ENCODE peak calls at places on chromosomes 13 and 19, in seven cellular contexts. Q is HepG2, U is SK-N-SH, F is H1, M is K562, D is GM12891, S is GM12878. I is an unnamed sample.
A peak's percentile ranks its signal among the peaks of the same experiment; 100 is the strongest.

GRCh38 chr19:720691-721160 is 12.0 kb downstream of the PALM start:
- DNase-seq in Q (peak; percentile 41), U (peak; percentile 90), F (peak; percentile 68), M (no peak), D (no peak), S (no peak), I (no peak)

GRCh38 chr13:99063952-99064351 is 86.1 kb upstream of the DOCK9 start:
- DNase-seq in Q (no peak), U (no peak), F (no peak), M (no peak), D (no peak), S (no peak), I (no peak)

GRCh38 chr13:75864718-75865117 is 228.6 kb downstream of the LMO7 start:
- DNase-seq in Q (peak; percentile 35), U (no peak), F (no peak), M (no peak), D (no peak), S (no peak), I (no peak)

GRCh38 chr13:51682691-51683090 is 98.4 kb downstream of the WDFY2 start:
- DNase-seq in Q (no peak), U (no peak), F (no peak), M (no peak), D (no peak), S (no peak), I (no peak)

GRCh38 chr19:30091456-30091855 is 149.4 kb downstream of the URI1 start:
- DNase-seq in Q (no peak), U (no peak), F (no peak), M (no peak), D (no peak), S (no peak), I (no peak)

GRCh38 chr13:59587971-59588716 is 575.6 kb downstream of the DIAPH3 start:
- DNase-seq in Q (no peak), U (no peak), F (no peak), M (no peak), D (no peak), S (no peak), I (no peak)

GRCh38 chr19:46604781-46605355 is 3.7 kb downstream of the CALM3 start:
- DNase-seq in Q (no peak), U (peak; percentile 65), F (no peak), M (peak; percentile 14), D (no peak), S (no peak), I (no peak)

GRCh38 chr19:34241513-34242337 is 12.6 kb upstream of the GARRE1 start:
- DNase-seq in Q (peak; percentile 53), U (no peak), F (peak; percentile 83), M (no peak), D (no peak), S (no peak), I (no peak)

GRCh38 chr19:52542984-52543664 is 15.7 kb downstream of the ZNF808 start:
- DNase-seq in Q (no peak), U (no peak), F (no peak), M (no peak), D (no peak), S (peak; percentile 66), I (no peak)

GRCh38 chr19:50221087-50221486 is 17.7 kb downstream of the MYH14 start:
- DNase-seq in Q (no peak), U (no peak), F (no peak), M (no peak), D (no peak), S (no peak), I (no peak)

GRCh38 chr13:99677388-99677951 is 176.2 kb downstream of the TM9SF2 start:
- DNase-seq in Q (no peak), U (peak; percentile 44), F (no peak), M (no peak), D (no peak), S (no peak), I (no peak)

GRCh38 chr13:101727118-101727517 is 274.6 kb downstream of the ITGBL1 start:
- DNase-seq in Q (no peak), U (no peak), F (no peak), M (no peak), D (no peak), S (no peak), I (no peak)

GRCh38 chr13:51882570-51883225 is 20.9 kb downstream of the CCDC70 start:
- DNase-seq in Q (no peak), U (no peak), F (peak; percentile 22), M (no peak), D (no peak), S (no peak), I (no peak)

GRCh38 chr13:87311165-87311564 is 360.0 kb upstream of the SLITRK5 start:
- DNase-seq in Q (no peak), U (no peak), F (no peak), M (no peak), D (no peak), S (no peak), I (no peak)

GRCh38 chr19:30686252-30686762 is 314.1 kb downstream of the ZNF536 start:
- DNase-seq in Q (no peak), U (peak; percentile 75), F (no peak), M (no peak), D (no peak), S (no peak), I (no peak)

GRCh38 chr19:23554548-23554947 is 132.5 kb downstream of the ZNF675 start:
- DNase-seq in Q (no peak), U (no peak), F (no peak), M (no peak), D (no peak), S (no peak), I (no peak)

GRCh38 chr19:19602713-19603320 is 15.7 kb downstream of the PBX4 start:
- DNase-seq in Q (no peak), U (no peak), F (no peak), M (no peak), D (no peak), S (no peak), I (no peak)

GRCh38 chr19:39542198-39542597 is 2.2 kb upstream of the EID2 start:
- DNase-seq in Q (no peak), U (no peak), F (peak; percentile 24), M (no peak), D (no peak), S (no peak), I (no peak)

GRCh38 chr19:18364826-18365528 is 21.0 kb upstream of the GDF15 start:
- DNase-seq in Q (peak; percentile 97), U (peak; percentile 86), F (no peak), M (peak; percentile 68), D (no peak), S (no peak), I (no peak)

GRCh38 chr13:97091202-97091601 is 96.9 kb upstream of the OXGR1 start:
- DNase-seq in Q (no peak), U (no peak), F (no peak), M (no peak), D (no peak), S (no peak), I (no peak)

GRCh38 chr13:73913043-73913740 is 221.0 kb downstream of the KLF12 start:
- DNase-seq in Q (no peak), U (no peak), F (no peak), M (no peak), D (no peak), S (no peak), I (no peak)

GRCh38 chr13:59276436-59276835 is 887.3 kb downstream of the DIAPH3 start:
- DNase-seq in Q (no peak), U (no peak), F (no peak), M (no peak), D (no peak), S (no peak), I (no peak)

GRCh38 chr19:22257916-22258315 is 28.3 kb upstream of the ZNF729 start:
- DNase-seq in Q (no peak), U (no peak), F (no peak), M (no peak), D (no peak), S (no peak), I (no peak)

GRCh38 chr19:50646074-50646807 is 3.0 kb upstream of the C19orf81 start:
- DNase-seq in Q (no peak), U (no peak), F (no peak), M (peak; percentile 52), D (no peak), S (no peak), I (no peak)

GRCh38 chr19:16315825-16316505 is 8.7 kb upstream of the KLF2 start:
- DNase-seq in Q (no peak), U (no peak), F (no peak), M (peak; percentile 83), D (no peak), S (no peak), I (no peak)

GRCh38 chr13:43848250-43848649 is 31.3 kb downstream of the CCDC122 start:
- DNase-seq in Q (peak; percentile 76), U (no peak), F (no peak), M (no peak), D (no peak), S (no peak), I (no peak)
- TF ChIP-seq TAF1 in Q (no peak), U (no peak), F (no peak), M (no peak), D (no peak), S (no peak), I (no peak)

GRCh38 chr19:55477905-55478304 is 1.5 kb downstream of the ZNF628 start:
- DNase-seq in Q (no peak), U (no peak), F (no peak), M (no peak), D (no peak), S (no peak), I (no peak)

GRCh38 chr19:55479451-55480230 is 3.2 kb downstream of the ZNF628 start:
- DNase-seq in Q (no peak), U (no peak), F (no peak), M (no peak), D (no peak), S (no peak), I (no peak)

GRCh38 chr19:55481148-55482127 is 3.5 kb upstream of the NAT14 start:
- DNase-seq in Q (no peak), U (no peak), F (peak; percentile 69), M (no peak), D (no peak), S (no peak), I (no peak)

GRCh38 chr19:55478364-55478763 is 1.9 kb downstream of the ZNF628 start:
- DNase-seq in Q (no peak), U (no peak), F (no peak), M (no peak), D (no peak), S (no peak), I (no peak)

DNA sequence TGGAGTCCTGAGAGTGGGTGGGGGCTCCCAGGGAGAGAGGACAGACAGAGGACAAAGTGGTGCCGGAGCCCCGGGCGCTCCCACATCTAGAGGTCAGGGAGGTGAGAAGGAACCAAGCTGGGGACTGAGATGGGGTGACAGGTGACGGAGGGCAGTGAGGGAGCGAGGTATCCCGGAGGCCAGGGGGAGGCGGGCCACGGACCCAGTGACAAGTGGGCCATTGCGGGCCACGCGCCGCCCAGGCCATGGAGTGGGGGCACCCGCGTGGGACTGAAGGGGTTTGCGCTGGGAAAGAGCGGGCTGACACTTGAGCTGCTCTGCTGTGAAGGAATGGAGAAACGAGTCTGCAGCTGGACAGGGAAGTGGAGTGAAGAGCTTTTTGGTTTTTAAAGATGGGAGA is 2.6 kb downstream of the ZNF628 start:
- DNase-seq in Q (no peak), U (no peak), F (no peak), M (peak; percentile 32), D (no peak), S (no peak), I (no peak)
- TF ChIP-seq POLR2AphosphoS5 in Q (no peak), U (no peak), F (no peak), M (no peak), D (no peak), S (no peak), I (no peak)

GRCh38 chr13:106143930-106144709 is 391.3 kb downstream of the EFNB2 start:
- DNase-seq in Q (no peak), U (no peak), F (no peak), M (no peak), D (no peak), S (no peak), I (no peak)
- TF ChIP-seq TAF1 in Q (no peak), U (no peak), F (no peak), M (no peak), D (no peak), S (no peak), I (no peak)

GRCh38 chr13:79309690-79310089 is 96.4 kb downstream of the RBM26 start:
- DNase-seq in Q (no peak), U (no peak), F (no peak), M (no peak), D (no peak), S (no peak), I (no peak)
- TF ChIP-seq POLR2AphosphoS5 in Q (no peak), U (no peak), F (peak; percentile 49), M (no peak), D (no peak), S (peak; percentile 29), I (no peak)